ENCODE peak calls at places on chromosomes 1 and 21, in ten cellular contexts. B is CD4-positive, alpha-beta T cell; R is iPS-NIHi11; Y is stimulated activated CD8-positive, alpha-beta memory T cell treated with anti-CD3 and anti-CD28 coated beads, Interleukin-7, amount 100 ng/mL, for 1 hour; M is GM19239; L is K562; X is AML-193; S is IMR-90; W is keratinocyte; V is NCI-H2171 treated with DMSO at 0.1 percent for 48 hours. K is an unnamed sample.

GRCh38 chr1:9596419-9597123 is 7.9 kb downstream of the TMEM201 start:
- DNase-seq in B (no peak), R (no peak), Y (no peak), M (no peak), L (no peak), X (no peak), S (no peak), W (no peak), V (peak), K (no peak)

GRCh38 chr1:205526431-205526830 is 22.0 kb downstream of the CDK18 start:
- DNase-seq in B (no peak), R (no peak), Y (no peak), M (no peak), L (no peak), X (no peak), S (no peak), W (no peak), V (no peak), K (no peak)

GRCh38 chr1:232473319-232473718 is 156.6 kb downstream of the SIPA1L2 start:
- DNase-seq in B (no peak), R (peak), Y (no peak), M (no peak), L (no peak), X (no peak), S (peak), W (no peak), V (no peak), K (no peak)

GRCh38 chr1:59434336-59434735 is 137.4 kb downstream of the FGGY start:
- DNase-seq in B (no peak), R (no peak), Y (no peak), M (no peak), L (no peak), X (no peak), S (no peak), W (no peak), V (no peak), K (no peak)

GRCh38 chr1:243325305-243325890 is 69.6 kb downstream of the SDCCAG8 start:
- DNase-seq in B (no peak), R (peak), Y (no peak), M (no peak), L (peak), X (peak), S (peak), W (peak), V (peak), K (peak)

GRCh38 chr1:21594935-21595897 is 73.9 kb downstream of the RAP1GAP start:
- DNase-seq in B (peak), R (peak), Y (peak), M (peak), L (peak), X (peak), S (peak), W (no peak), V (peak), K (peak)

GRCh38 chr1:111605553-111605952 is 14.0 kb upstream of the RAP1A start:
- DNase-seq in B (no peak), R (no peak), Y (no peak), M (no peak), L (no peak), X (peak), S (peak), W (no peak), V (no peak), K (no peak)

GRCh38 chr1:18668051-18668450 is 37.4 kb downstream of the PAX7 start:
- DNase-seq in B (no peak), R (no peak), Y (no peak), M (no peak), L (no peak), X (no peak), S (no peak), W (no peak), V (no peak), K (no peak)

GRCh38 chr1:73711089-73711488 is 486.9 kb downstream of the LRRIQ3 start:
- DNase-seq in B (no peak), R (no peak), Y (no peak), M (no peak), L (no peak), X (no peak), S (no peak), W (no peak), V (no peak), K (no peak)

GRCh38 chr1:181936768-181937581 is 124.5 kb downstream of the ZNF648 start:
- DNase-seq in B (no peak), R (peak), Y (no peak), M (peak), L (peak), X (peak), S (no peak), W (peak), V (peak), K (peak)

GRCh38 chr1:32447469-32448185 is 17.2 kb upstream of the ZBTB8B start:
- DNase-seq in B (no peak), R (peak), Y (no peak), M (no peak), L (peak), X (no peak), S (peak), W (no peak), V (no peak), K (no peak)

GRCh38 chr1:9256332-9256731 is 21.8 kb downstream of the H6PD start:
- DNase-seq in B (no peak), R (no peak), Y (no peak), M (no peak), L (no peak), X (no peak), S (no peak), W (no peak), V (no peak), K (no peak)

GRCh38 chr1:52927219-52928082 is at the start of gene SCP2:
- DNase-seq in B (peak), R (peak), Y (peak), M (peak), L (peak), X (peak), S (peak), W (peak), V (peak), K (peak)

GRCh38 chr1:236685917-236686814 is at the start of gene ACTN2:
- DNase-seq in B (peak), R (peak), Y (peak), M (peak), L (peak), X (no peak), S (no peak), W (no peak), V (peak), K (peak)

GRCh38 chr1:203408485-203409229 is 57.7 kb upstream of the FMOD start:
- DNase-seq in B (no peak), R (no peak), Y (no peak), M (no peak), L (no peak), X (no peak), S (peak), W (no peak), V (peak), K (no peak)

GRCh38 chr21:38979271-38980196 is 173.8 kb downstream of the ETS2 start:
- DNase-seq in B (no peak), R (peak), Y (no peak), M (no peak), L (no peak), X (peak), S (peak), W (no peak), V (no peak), K (no peak)

GRCh38 chr1:118483245-118484006 is 298.4 kb upstream of the SPAG17 start:
- DNase-seq in B (no peak), R (no peak), Y (no peak), M (no peak), L (no peak), X (no peak), S (no peak), W (no peak), V (no peak), K (no peak)

GRCh38 chr1:233289676-233290075 is 5.8 kb downstream of the PCNX2 start:
- DNase-seq in B (no peak), R (peak), Y (no peak), M (no peak), L (no peak), X (no peak), S (no peak), W (no peak), V (no peak), K (no peak)

GRCh38 chr21:29365636-29366305 is 67.0 kb downstream of the BACH1 start:
- DNase-seq in B (no peak), R (no peak), Y (no peak), M (no peak), L (no peak), X (no peak), S (no peak), W (no peak), V (peak), K (no peak)

GRCh38 chr1:41622859-41623732 is 138.6 kb upstream of the EDN2 start:
- DNase-seq in B (no peak), R (no peak), Y (no peak), M (peak), L (no peak), X (no peak), S (peak), W (no peak), V (no peak), K (peak)

GRCh38 chr1:36253463-36253862 is 29.2 kb downstream of the THRAP3 start:
- DNase-seq in B (no peak), R (no peak), Y (no peak), M (no peak), L (no peak), X (no peak), S (peak), W (no peak), V (no peak), K (no peak)

GRCh38 chr1:66333463-66334232 is 200.3 kb upstream of the SGIP1 start:
- DNase-seq in B (no peak), R (peak), Y (no peak), M (no peak), L (no peak), X (peak), S (no peak), W (no peak), V (no peak), K (no peak)

GRCh38 chr21:25887646-25888321 is 153.0 kb downstream of the GABPA start:
- DNase-seq in B (no peak), R (no peak), Y (no peak), M (no peak), L (no peak), X (no peak), S (no peak), W (no peak), V (no peak), K (no peak)

GRCh38 chr1:173253046-173253445 is 45.9 kb upstream of the TNFSF4 start:
- DNase-seq in B (no peak), R (no peak), Y (no peak), M (no peak), L (no peak), X (no peak), S (peak), W (no peak), V (no peak), K (no peak)

GRCh38 chr1:169486281-169486904 is 649 bp upstream of the SLC19A2 start:
- DNase-seq in B (no peak), R (no peak), Y (no peak), M (no peak), L (peak), X (no peak), S (peak), W (no peak), V (no peak), K (peak)

GRCh38 chr21:46269466-46269865 is 15.9 kb downstream of the MCM3AP start:
- DNase-seq in B (no peak), R (no peak), Y (no peak), M (no peak), L (no peak), X (no peak), S (no peak), W (no peak), V (no peak), K (no peak)

GRCh38 chr1:1101503-1101902 is 14.4 kb downstream of the C1orf159 start:
- DNase-seq in B (no peak), R (no peak), Y (no peak), M (no peak), L (no peak), X (no peak), S (no peak), W (no peak), V (no peak), K (no peak)

GRCh38 chr1:180215856-180216625 is 14.0 kb upstream of the LHX4 start:
- DNase-seq in B (no peak), R (no peak), Y (no peak), M (no peak), L (no peak), X (no peak), S (no peak), W (no peak), V (no peak), K (no peak)

GRCh38 chr1:230169454-230170152 is 102.6 kb downstream of the GALNT2 start:
- DNase-seq in B (no peak), R (no peak), Y (no peak), M (no peak), L (no peak), X (no peak), S (peak), W (no peak), V (no peak), K (no peak)

GRCh38 chr21:22791986-22792560 is 1793.9 kb downstream of the NCAM2 start:
- DNase-seq in B (no peak), R (peak), Y (no peak), M (peak), L (peak), X (peak), S (peak), W (no peak), V (peak), K (peak)

GRCh38 chr1:38783659-38784229 is 75.8 kb downstream of the RRAGC start:
- DNase-seq in B (no peak), R (no peak), Y (no peak), M (no peak), L (peak), X (no peak), S (no peak), W (no peak), V (peak), K (peak)

GRCh38 chr1:229664133-229664689 is 38.2 kb downstream of the URB2 start:
- DNase-seq in B (peak), R (no peak), Y (peak), M (peak), L (no peak), X (no peak), S (peak), W (peak), V (peak), K (peak)

GRCh38 chr1:68213843-68214242 is 18.5 kb downstream of the WLS start:
- DNase-seq in B (no peak), R (no peak), Y (no peak), M (no peak), L (no peak), X (peak), S (peak), W (no peak), V (no peak), K (no peak)